ENCODE peak calls at places on chromosomes 11 and 22, in six cellular contexts. Y is stimulated activated CD8-positive, alpha-beta memory T cell treated with anti-CD3 and anti-CD28 coated beads, Interleukin-15, amount 100 ng/mL, for 4 hours; W is glomerular endothelial cell; A is skeletal muscle cell; S is LoVo; I is GM04503. G is an unnamed sample.

GRCh38 chr22:20803696-20804324 is 29.9 kb downstream of the SERPIND1 start:
- DNase-seq in Y (no peak), W (no peak), A (no peak), S (no peak), I (no peak), G (no peak)

GRCh38 chr11:61067782-61068181 is 34.5 kb upstream of the CD5 start:
- DNase-seq in Y (no peak), W (no peak), A (no peak), S (no peak), I (no peak), G (no peak)

GRCh38 chr11:106286881-106287504 is 209.5 kb downstream of the AASDHPPT start:
- DNase-seq in Y (no peak), W (no peak), A (peak; percentile 25), S (no peak), I (no peak), G (no peak)

GRCh38 chr22:31932863-31933262 is 11.5 kb upstream of the YWHAH start:
- DNase-seq in Y (no peak), W (no peak), A (no peak), S (no peak), I (no peak), G (no peak)

GRCh38 chr11:36345084-36345511 is 49.0 kb downstream of the PRR5L start:
- DNase-seq in Y (no peak), W (no peak), A (no peak), S (no peak), I (no peak), G (no peak)

GRCh38 chr11:66288138-66288865 is 641 bp downstream of the YIF1A start:
- DNase-seq in Y (no peak), W (no peak), A (no peak), S (no peak), I (no peak), G (no peak)

GRCh38 chr22:32106930-32107329 is 52.2 kb downstream of the C22orf42 start:
- DNase-seq in Y (no peak), W (no peak), A (no peak), S (peak; percentile 26), I (no peak), G (no peak)

GRCh38 chr11:120339394-120339890 is 3.2 kb downstream of the ARHGEF12 start:
- DNase-seq in Y (no peak), W (no peak), A (no peak), S (peak; percentile 59), I (no peak), G (no peak)

GRCh38 chr22:30221121-30221992 is 25.2 kb downstream of the LIF start:
- DNase-seq in Y (peak; percentile 66), W (no peak), A (no peak), S (no peak), I (no peak), G (no peak)

GRCh38 chr11:127492025-127492424 is 491.5 kb upstream of the KIRREL3 start:
- DNase-seq in Y (no peak), W (peak; percentile 34), A (no peak), S (no peak), I (no peak), G (peak; percentile 64)

GRCh38 chr11:70581991-70582885 is 183.9 kb downstream of the CTTN start:
- DNase-seq in Y (no peak), W (no peak), A (no peak), S (no peak), I (no peak), G (no peak)

G was measured in retinal pigment epithelial cell.